ENCODE peak calls at places on chromosomes 5 and 9, in six cellular contexts. A, T, Q, E, R and K are unnamed samples.

GRCh38 chr5:4453650-4454049 is 686.5 kb upstream of the ADAMTS16 start:
- DNase-seq in A (no peak), E (no peak), T (no peak), Q (no peak), R (no peak), K (no peak)

GRCh38 chr5:32014345-32014744 is 159.8 kb downstream of the GOLPH3 start:
- DNase-seq in E (no peak), Q (no peak), T (no peak), A (peak; percentile 5), R (no peak), K (no peak)

GRCh38 chr9:107044872-107045271 is 181.9 kb downstream of the ZNF462 start:
- DNase-seq in A (no peak), R (no peak), Q (no peak), E (no peak), T (no peak), K (no peak)

GRCh38 chr9:88777498-88778312 is 213.6 kb upstream of the S1PR3 start:
- DNase-seq in E (no peak), R (no peak), T (no peak), A (no peak), Q (no peak), K (no peak)

GRCh38 chr9:115104908-115105307 is 13.0 kb downstream of the TNC start:
- DNase-seq in Q (no peak), E (no peak), R (no peak), A (no peak), T (no peak), K (no peak)

GRCh38 chr9:115006660-115007059 is 76.3 kb upstream of the TNFSF8 start:
- DNase-seq in E (no peak), Q (no peak), T (no peak), A (no peak), R (no peak), K (no peak)

GRCh38 chr9:69951411-69951810 is 92.2 kb upstream of the MAMDC2 start:
- DNase-seq in Q (no peak), T (no peak), R (no peak), E (no peak), A (no peak), K (no peak)

GRCh38 chr5:83974151-83974822 is 253.6 kb upstream of the HAPLN1 start:
- DNase-seq in T (no peak), A (no peak), Q (no peak), R (no peak), E (peak; percentile 16), K (no peak)

GRCh38 chr9:94865599-94866456 is 139.3 kb downstream of the AOPEP start:
- DNase-seq in A (peak; percentile 83), E (no peak), R (no peak), Q (no peak), T (no peak), K (peak; percentile 62)

GRCh38 chr5:38249812-38250211 is 8.5 kb upstream of the EGFLAM start:
- DNase-seq in A (no peak), R (no peak), E (no peak), Q (no peak), T (no peak), K (no peak)

GRCh38 chr5:174154559-174154958 is 109.1 kb downstream of the NSG2 start:
- DNase-seq in Q (no peak), E (no peak), A (no peak), R (no peak), T (no peak), K (no peak)

GRCh38 chr5:121976979-121977378 is 15.2 kb downstream of the SRFBP1 start:
- DNase-seq in E (no peak), R (no peak), A (no peak), T (no peak), Q (no peak), K (no peak)

GRCh38 chr5:82544004-82544403 is 265.9 kb upstream of the RPS23 start:
- DNase-seq in R (no peak), T (no peak), A (no peak), Q (no peak), E (no peak), K (no peak)

GRCh38 chr5:66223637-66224036 is 79.5 kb downstream of the SREK1 start:
- DNase-seq in R (no peak), E (no peak), T (peak; percentile 30), A (no peak), Q (no peak), K (peak; percentile 49)

GRCh38 chr5:141040093-141040762 is 10.9 kb upstream of the PCDHB1 start:
- DNase-seq in T (no peak), Q (peak; percentile 74), R (no peak), E (peak; percentile 89), A (no peak), K (peak; percentile 20)

GRCh38 chr9:99549441-99549840 is 272.2 kb upstream of the NR4A3 start:
- DNase-seq in T (no peak), A (no peak), Q (no peak), E (no peak), R (no peak), K (no peak)

GRCh38 chr5:131952286-131952857 is 6.9 kb upstream of the MEIKIN start:
- DNase-seq in A (no peak), E (no peak), Q (no peak), T (no peak), R (no peak), K (no peak)

GRCh38 chr5:96433066-96433447 is at the start of gene PCSK1:
- DNase-seq in R (no peak), Q (no peak), T (no peak), E (no peak), A (no peak), K (no peak)

GRCh38 chr5:96432245-96433065 is 593 bp downstream of the PCSK1 start:
- DNase-seq in T (no peak), E (no peak), R (no peak), A (no peak), Q (peak; percentile 30), K (no peak)

GRCh38 chr5:96427823-96428222 is 5.2 kb downstream of the PCSK1 start:
- DNase-seq in Q (no peak), T (no peak), R (no peak), A (no peak), E (peak; percentile 48), K (no peak)

GRCh38 chr5:96434201-96434645 is 1.2 kb upstream of the PCSK1 start:
- DNase-seq in R (peak; percentile 2), E (peak; percentile 90), T (peak; percentile 61), A (no peak), Q (peak; percentile 68), K (no peak)

GRCh38 chr5:96431376-96432244 is 1.4 kb downstream of the PCSK1 start:
- DNase-seq in E (no peak), A (no peak), R (no peak), Q (no peak), T (no peak), K (no peak)
- H3K27me3 ChIP-seq in E (peaks cover 59% of the 10 kb centered on the region), A (peaks cover 32% of the 10 kb centered on the region), R (peaks cover 31% of the 10 kb centered on the region), Q (peaks cover 7% of the 10 kb centered on the region), T (peaks cover 24% of the 10 kb centered on the region), K (peaks cover 22% of the 10 kb centered on the region)

DNA sequence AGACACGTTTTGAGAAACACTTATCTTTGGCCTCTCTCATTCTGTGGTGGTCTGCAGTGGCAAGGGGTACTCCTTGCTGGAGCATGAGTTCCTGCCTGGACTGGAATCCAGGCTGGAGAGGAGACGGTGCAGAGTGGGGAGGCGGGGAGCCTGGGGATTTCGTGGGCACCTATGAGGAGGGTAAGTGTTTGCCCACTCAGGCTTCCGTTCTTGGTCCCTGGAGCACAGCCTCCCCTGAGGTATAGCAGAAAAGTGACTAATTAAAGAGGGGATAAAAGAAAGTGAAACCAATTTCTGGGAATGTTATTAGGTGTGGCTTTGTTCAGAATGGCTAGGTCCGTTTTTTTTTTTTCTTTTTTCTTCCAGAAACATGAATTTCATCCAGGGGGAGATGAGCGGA is 90.8 kb downstream of the ARHGAP26 start:
- DNase-seq in E (no peak), R (no peak), Q (no peak), T (no peak), A (no peak), K (no peak)
- H3K4me1 ChIP-seq in E (peaks cover 23% of the 10 kb centered on the region), R (peaks cover 12% of the 10 kb centered on the region), Q (no peaks in the 10 kb centered on the region), T (peaks cover 14% of the 10 kb centered on the region), A (no peaks in the 10 kb centered on the region), K (no peaks in the 10 kb centered on the region)

DNA sequence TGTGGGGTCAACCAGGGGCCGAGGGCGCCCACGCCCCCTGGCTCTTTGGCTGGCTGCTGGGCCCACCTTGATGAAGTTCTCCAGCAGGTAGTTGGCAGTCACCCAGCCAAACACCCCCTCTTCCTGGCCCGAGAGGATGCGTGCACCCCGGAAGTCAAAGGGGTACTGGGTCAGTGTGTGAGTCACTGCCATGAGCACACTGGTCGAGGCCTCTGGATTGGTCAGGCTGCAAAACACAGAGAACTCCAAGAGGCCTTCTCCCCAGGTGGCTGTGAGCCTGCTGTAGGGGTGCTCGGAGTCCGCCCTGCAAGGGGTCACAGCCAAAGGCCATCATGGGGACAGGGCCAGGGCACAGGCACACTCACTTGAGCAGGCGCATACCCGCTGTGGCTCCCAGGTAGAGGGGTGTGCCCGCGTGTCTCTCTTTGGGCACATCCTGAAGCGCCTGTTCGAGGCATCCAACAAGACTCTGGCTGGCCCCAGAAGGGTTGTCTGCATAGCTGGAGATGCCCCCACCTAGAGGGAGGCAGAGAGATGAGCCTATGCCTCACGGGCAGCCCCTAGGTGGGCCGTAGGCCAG is 2.6 kb downstream of the ENTPD2 start:
- DNase-seq in T (no peak), R (no peak), E (no peak), Q (peak; percentile 40), A (no peak), K (no peak)
- H3K27me3 ChIP-seq in T (peaks cover 27% of the 10 kb centered on the region), R (peaks cover 51% of the 10 kb centered on the region), E (peaks cover 93% of the 10 kb centered on the region), Q (peaks cover 7% of the 10 kb centered on the region), A (peaks cover 69% of the 10 kb centered on the region), K (peaks cover 13% of the 10 kb centered on the region)

GRCh38 chr9:105259274-105259673 is 14.8 kb downstream of the SLC44A1 start:
- DNase-seq in E (no peak), R (no peak), A (no peak), Q (no peak), T (no peak), K (no peak)
- H3K4me1 ChIP-seq in E (peaks cover 17% of the 10 kb centered on the region), R (no peaks in the 10 kb centered on the region), A (no peaks in the 10 kb centered on the region), Q (peaks cover 15% of the 10 kb centered on the region), T (peaks cover 11% of the 10 kb centered on the region), K (no peaks in the 10 kb centered on the region)

GRCh38 chr5:1077026-1077425 is 34.8 kb downstream of the SLC12A7 start:
- DNase-seq in E (no peak), R (no peak), A (no peak), T (no peak), Q (no peak), K (no peak)
- H3K27me3 ChIP-seq in E (no peaks in the 10 kb centered on the region), R (no peaks in the 10 kb centered on the region), A (no peaks in the 10 kb centered on the region), T (no peaks in the 10 kb centered on the region), Q (no peaks in the 10 kb centered on the region), K (no peaks in the 10 kb centered on the region)

DNA sequence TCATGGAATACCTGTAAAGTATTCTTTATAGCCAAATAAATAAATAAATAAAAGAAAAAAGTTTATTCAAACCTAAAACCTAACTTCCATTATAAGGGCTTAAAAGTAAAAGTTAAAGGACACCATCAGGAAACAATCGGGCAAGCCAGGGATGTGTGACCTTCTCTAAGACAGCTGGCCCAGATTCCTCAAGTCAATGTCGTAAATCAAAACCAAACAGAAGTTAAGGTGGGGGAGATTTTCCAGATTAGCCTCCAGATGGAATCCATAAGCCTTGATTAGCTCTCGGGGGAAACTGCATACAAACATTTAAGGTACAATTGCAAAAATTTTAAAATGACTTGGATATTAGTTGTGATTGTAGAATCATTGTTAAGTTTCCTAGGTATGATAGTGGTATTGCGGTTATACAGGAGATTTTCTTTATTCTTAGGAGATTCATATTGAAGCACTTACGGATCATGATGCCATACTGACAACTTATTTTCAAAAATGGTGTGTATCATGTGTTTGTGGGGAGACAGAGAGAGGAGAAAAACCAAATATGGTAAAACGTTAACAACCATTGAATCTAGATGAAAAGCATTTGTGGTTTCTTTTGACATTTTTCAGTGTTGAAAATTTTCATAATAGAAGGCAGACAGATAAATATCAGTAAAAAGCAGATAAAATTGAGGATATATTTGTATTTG is 21.5 kb upstream of the MGAT1 start:
- DNase-seq in T (peak; percentile 8), A (no peak), R (no peak), E (no peak), Q (no peak), K (no peak)
- H3K4me1 ChIP-seq in T (no peaks in the 10 kb centered on the region), A (no peaks in the 10 kb centered on the region), R (peaks cover 14% of the 10 kb centered on the region), E (no peaks in the 10 kb centered on the region), Q (peaks cover 47% of the 10 kb centered on the region), K (peaks cover 10% of the 10 kb centered on the region)